ENCODE peak calls at places on chromosomes 5 and 9, in four cellular contexts. K is adrenal gland; S is CD8-positive, alpha-beta T cell; T is heart right ventricle. W is an unnamed sample.
A peak's percentile ranks its signal among the peaks of the same experiment; 100 is the strongest.

GRCh38 chr5:15834596-15835245 is 334.7 kb downstream of the FBXL7 start:
- DNase-seq in T (no peak), K (no peak), S (no peak), W (no peak)

GRCh38 chr5:130126748-130127147 is 222.5 kb downstream of the CHSY3 start:
- DNase-seq in K (no peak), T (no peak), S (no peak), W (no peak)

GRCh38 chr5:83553000-83553486 is 81.5 kb downstream of the VCAN start:
- DNase-seq in S (no peak), T (peak; percentile 17), K (peak; percentile 91), W (peak; percentile 16)

GRCh38 chr5:157449011-157449723 is 10.8 kb upstream of the NIPAL4 start:
- DNase-seq in S (no peak), K (peak; percentile 63), T (peak; percentile 81), W (peak; percentile 68)

GRCh38 chr5:135608361-135608760 is 29.6 kb upstream of the CXCL14 start:
- DNase-seq in K (no peak), S (no peak), T (no peak), W (no peak)

GRCh38 chr5:68950111-68950510 is 143.7 kb upstream of the SLC30A5 start:
- DNase-seq in S (no peak), T (no peak), K (peak; percentile 80), W (no peak)

GRCh38 chr9:124427281-124427680 is 12.0 kb upstream of the PSMB7 start:
- DNase-seq in T (no peak), K (peak; percentile 68), S (no peak), W (no peak)

GRCh38 chr9:70587143-70587710 is 172.8 kb upstream of the KLF9 start:
- DNase-seq in S (no peak), T (no peak), K (no peak), W (peak; percentile 53)

GRCh38 chr5:26700759-26701384 is 337.5 kb downstream of the CDH9 start:
- DNase-seq in T (no peak), K (no peak), S (no peak), W (no peak)

GRCh38 chr5:32760091-32760509 is 49.0 kb downstream of the NPR3 start:
- DNase-seq in K (no peak), S (no peak), T (no peak), W (no peak)

GRCh38 chr5:113278976-113279375 is 155.8 kb downstream of the TSSK1B start:
- DNase-seq in T (no peak), K (no peak), S (no peak), W (no peak)

GRCh38 chr5:143536364-143536763 is 132.9 kb upstream of the NR3C1 start:
- DNase-seq in T (no peak), S (no peak), K (peak; percentile 47), W (no peak)

GRCh38 chr9:134403292-134403681 is 77.0 kb downstream of the RXRA start:
- DNase-seq in T (peak; percentile 64), S (no peak), K (peak; percentile 59), W (peak; percentile 86)

GRCh38 chr9:133976888-133977287 is 15.2 kb downstream of the VAV2 start:
- DNase-seq in S (no peak), T (no peak), K (no peak), W (no peak)

GRCh38 chr9:113661074-113661473 is 197.5 kb downstream of the RGS3 start:
- DNase-seq in S (no peak), T (no peak), K (no peak), W (no peak)

GRCh38 chr5:171600736-171601265 is 181.4 kb downstream of the FGF18 start:
- DNase-seq in S (no peak), T (no peak), K (peak; percentile 28), W (no peak)

GRCh38 chr5:109105631-109106267 is 304.0 kb downstream of the PJA2 start:
- DNase-seq in S (no peak), T (no peak), K (no peak), W (no peak)

GRCh38 chr5:63553069-63553468 is 409.2 kb downstream of the HTR1A start:
- DNase-seq in T (no peak), K (no peak), S (no peak), W (no peak)

GRCh38 chr5:78065663-78066062 is 228.8 kb downstream of the AP3B1 start:
- DNase-seq in K (no peak), S (no peak), T (no peak), W (no peak)

GRCh38 chr9:107142430-107142829 is 140.6 kb upstream of the RAD23B start:
- DNase-seq in K (peak; percentile 16), T (no peak), S (no peak), W (no peak)

GRCh38 chr5:153480401-153480800 is 10.1 kb upstream of the GRIA1 start:
- DNase-seq in S (no peak), K (no peak), T (no peak), W (no peak)

GRCh38 chr9:4393806-4394523 is 94.1 kb upstream of the GLIS3 start:
- DNase-seq in S (no peak), T (no peak), K (no peak), W (no peak)

GRCh38 chr9:97978706-97979105 is 4.4 kb upstream of the ANP32B start:
- DNase-seq in S (no peak), K (no peak), T (no peak), W (no peak)

GRCh38 chr5:92775711-92776615 is 805.1 kb downstream of the NR2F1-AS1 start:
- DNase-seq in K (no peak), S (no peak), T (no peak), W (no peak)

GRCh38 chr9:22208846-22209585 is 199.9 kb upstream of the CDKN2B start:
- DNase-seq in S (no peak), T (no peak), K (no peak), W (no peak)

GRCh38 chr9:124696101-124696500 is 75.0 kb downstream of the NR6A1 start:
- DNase-seq in T (no peak), K (no peak), S (no peak), W (no peak)

GRCh38 chr5:8700691-8701090 is 831.7 kb downstream of the MTRR start:
- DNase-seq in S (no peak), T (no peak), K (no peak), W (no peak)

GRCh38 chr5:111587728-111588127 is 75.4 kb upstream of the STARD4 start:
- DNase-seq in T (no peak), K (no peak), S (no peak), W (no peak)

GRCh38 chr5:55868846-55869245 is 17.7 kb downstream of the IL31RA start:
- DNase-seq in T (no peak), K (peak; percentile 82), S (no peak), W (no peak)

GRCh38 chr9:91186311-91187101 is 175.2 kb downstream of the AUH start:
- DNase-seq in K (no peak), S (no peak), T (no peak), W (no peak)

GRCh38 chr5:2011481-2012411 is 129.0 kb upstream of the IRX4 start:
- DNase-seq in K (no peak), T (peak; percentile 63), S (no peak), W (no peak)

GRCh38 chr5:132321109-132321721 is 27.0 kb downstream of the SLC22A4 start:
- DNase-seq in K (no peak), T (no peak), S (no peak), W (no peak)

GRCh38 chr9:133371261-133371711 is 4.6 kb downstream of the SURF4 start:
- DNase-seq in T (no peak), K (no peak), S (peak; percentile 52), W (no peak)

GRCh38 chr9:14441976-14442651 is 128.2 kb upstream of the NFIB start:
- DNase-seq in K (no peak), S (no peak), T (no peak), W (no peak)

GRCh38 chr9:93945400-93946337 is 9.5 kb downstream of the BARX1 start:
- DNase-seq in K (no peak), S (no peak), T (no peak), W (no peak)

GRCh38 chr9:93947409-93948070 is 7.6 kb downstream of the BARX1 start:
- DNase-seq in T (no peak), S (no peak), K (no peak), W (no peak)

GRCh38 chr9:93948456-93949072 is 6.6 kb downstream of the BARX1 start:
- DNase-seq in S (no peak), K (no peak), T (no peak), W (no peak)

GRCh38 chr9:93944011-93944410 is 11.1 kb downstream of the BARX1 start:
- DNase-seq in T (no peak), S (no peak), K (no peak), W (no peak)

DNA sequence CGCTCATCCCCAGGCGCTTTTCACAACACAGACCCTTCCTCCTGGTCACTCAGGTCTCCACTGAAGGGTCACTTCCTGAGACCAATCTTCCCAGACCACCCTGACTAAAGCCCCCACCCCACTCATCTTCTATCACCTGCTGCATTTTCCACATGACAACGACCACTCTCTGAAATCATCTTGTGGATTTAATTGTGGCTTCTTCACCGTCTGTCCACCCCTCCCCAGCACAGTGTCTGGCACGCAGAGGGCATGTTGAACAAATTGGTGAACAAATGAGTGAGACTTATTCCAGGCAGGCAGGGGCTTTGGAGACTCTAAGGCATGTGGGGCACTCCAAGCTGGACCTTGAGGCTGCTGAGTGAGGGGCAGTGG is 8.8 kb downstream of the BARX1 start:
- DNase-seq in S (no peak), K (no peak), T (no peak), W (no peak)
- H3K4me3 ChIP-seq in S (no peak overlapping the region), K (no peak overlapping the region), T (no peak overlapping the region), W (peak overlapping the region; percentile 50)

DNA sequence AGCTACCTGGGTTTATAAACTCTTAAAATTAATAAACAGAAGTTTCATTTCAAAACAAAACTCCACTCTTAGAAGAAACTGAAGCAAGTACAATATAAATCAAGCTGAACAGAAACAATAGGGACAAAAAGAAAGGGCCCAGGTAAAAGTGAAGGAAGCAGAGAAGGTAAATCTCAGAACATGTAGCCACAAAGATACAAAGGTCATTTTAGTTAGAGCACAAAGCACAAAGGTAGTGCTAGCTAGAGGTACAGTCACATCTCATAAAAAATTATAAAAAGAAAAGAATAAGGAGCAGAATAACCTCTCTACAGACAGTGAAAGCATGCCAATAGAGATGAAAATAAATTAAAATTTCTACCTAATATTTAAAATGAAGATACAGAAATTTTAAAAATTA is 90.4 kb upstream of the C5orf63 start:
- DNase-seq in T (no peak), K (no peak), S (no peak), W (no peak)
- H3K4me1 ChIP-seq in T (no peaks in the 10 kb centered on the region), K (no peaks in the 10 kb centered on the region), S (no peaks in the 10 kb centered on the region), W (no peaks in the 10 kb centered on the region)

GRCh38 chr5:58456486-58456885 is 3.4 kb downstream of the PLK2 start:
- DNase-seq in K (no peak), S (no peak), T (no peak), W (no peak)
- H3K4me3 ChIP-seq in K (no peak overlapping the region), S (no peak overlapping the region), T (peak overlapping the region; percentile 75), W (no peak overlapping the region)

GRCh38 chr5:59547731-59548130 is 345.8 kb downstream of the PDE4D start:
- DNase-seq in K (no peak), S (no peak), T (no peak), W (no peak)

GRCh38 chr5:59543826-59544442 is 349.6 kb downstream of the PDE4D start:
- DNase-seq in S (no peak), K (no peak), T (no peak), W (peak; percentile 67)

GRCh38 chr5:59540366-59540765 is 353.2 kb downstream of the PDE4D start:
- DNase-seq in K (no peak), S (no peak), T (no peak), W (no peak)

GRCh38 chr5:59542841-59543825 is 350.4 kb downstream of the PDE4D start:
- DNase-seq in K (no peak), S (no peak), T (peak; percentile 36), W (peak; percentile 79)

DNA sequence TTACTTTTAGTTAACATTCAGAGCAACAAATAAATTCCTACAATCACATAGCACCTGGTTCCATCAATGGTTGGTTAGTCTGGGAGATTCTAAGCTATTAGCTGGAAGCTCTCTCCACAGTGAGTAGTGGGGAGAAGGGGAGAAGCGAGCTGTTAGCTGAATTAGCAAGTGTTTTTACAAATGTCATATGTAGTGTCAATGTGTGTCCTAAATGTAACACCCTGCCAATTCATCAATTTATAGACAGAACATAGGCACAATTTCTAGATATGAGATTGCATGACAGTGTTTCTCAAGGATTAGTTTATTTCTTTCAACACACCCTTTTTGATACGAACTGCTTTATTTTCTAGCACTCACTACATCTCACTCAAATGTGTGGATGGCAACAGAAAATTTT is 349.0 kb downstream of the PDE4D start:
- DNase-seq in K (no peak), S (no peak), T (no peak), W (no peak)
- H3K4me1 ChIP-seq in K (no peaks in the 10 kb centered on the region), S (no peaks in the 10 kb centered on the region), T (peaks cover 26% of the 10 kb centered on the region), W (peaks cover 87% of the 10 kb centered on the region)

W was measured in gastrocnemius medialis.